ENCODE peak calls at places on chromosomes 4 and X, in ten cellular contexts. Z, V, T, E, L, O, W, K, A and S are unnamed samples. For H3K4me1 and H3K27me3, the result is how much of the 10 kb centered on the place peaks cover.

GRCh38 chr4:120808475-120809141 is 113.9 kb downstream of the PRDM5 start:
- DNase-seq in Z (no peak), V (peak), T (peak), E (no peak), L (no peak), O (no peak), W (no peak), K (no peak), A (no peak), S (no peak)

GRCh38 chr4:80128941-80129340 is 55.9 kb upstream of the ANTXR2 start:
- DNase-seq in Z (no peak), V (no peak), T (no peak), E (no peak), L (no peak), O (no peak), W (no peak), K (no peak), A (no peak), S (no peak)

GRCh38 chr4:156781852-156782251 is 189.7 kb downstream of the PDGFC start:
- DNase-seq in Z (no peak), V (no peak), T (no peak), E (no peak), L (no peak), O (no peak), W (no peak), K (peak), A (no peak), S (no peak)

GRCh38 chrX:118847676-118848075 is 24.1 kb downstream of the ZCCHC12 start:
- DNase-seq in Z (no peak), V (no peak), T (no peak), E (no peak), L (no peak), O (no peak), W (no peak), K (peak), A (peak), S (no peak)

GRCh38 chr4:166527500-166527899 is 654.5 kb downstream of the TLL1 start:
- DNase-seq in Z (no peak), V (no peak), T (no peak), E (no peak), L (no peak), O (no peak), W (no peak), K (peak), A (peak), S (no peak)

GRCh38 chr4:104128850-104129213 is 365.9 kb downstream of the CXXC4 start:
- DNase-seq in Z (no peak), V (no peak), T (no peak), E (no peak), L (no peak), O (peak), W (no peak), K (no peak), A (no peak), S (no peak)

GRCh38 chr4:144504853-144505252 is 141.1 kb upstream of the HHIP start:
- DNase-seq in Z (no peak), V (no peak), T (no peak), E (no peak), L (no peak), O (no peak), W (no peak), K (peak), A (no peak), S (no peak)

GRCh38 chr4:132227349-132228165 is 921.5 kb upstream of the PCDH10 start:
- DNase-seq in Z (no peak), V (no peak), T (peak), E (no peak), L (peak), O (peak), W (no peak), K (peak), A (peak), S (no peak)

GRCh38 chrX:153928846-153929245 is 2.8 kb upstream of the ARHGAP4 start:
- DNase-seq in Z (no peak), V (no peak), T (no peak), E (no peak), L (no peak), O (no peak), W (no peak), K (no peak), A (no peak), S (no peak)

GRCh38 chr4:145521282-145521681 is 39.6 kb downstream of the SMAD1 start:
- DNase-seq in Z (no peak), V (no peak), T (no peak), E (no peak), L (no peak), O (no peak), W (no peak), K (no peak), A (no peak), S (no peak)

GRCh38 chrX:130170752-130171445 is 863 bp upstream of the RAB33A start:
- DNase-seq in Z (no peak), V (peak), T (peak), E (no peak), L (no peak), O (no peak), W (peak), K (no peak), A (peak), S (peak)

GRCh38 chr4:88737304-88738015 is 39.8 kb upstream of the NAP1L5 start:
- DNase-seq in Z (no peak), V (no peak), T (no peak), E (no peak), L (no peak), O (no peak), W (no peak), K (peak), A (peak), S (no peak)

GRCh38 chrX:144768540-144768939 is 478.8 kb upstream of the SPANXN1 start:
- DNase-seq in Z (no peak), V (no peak), T (no peak), E (no peak), L (no peak), O (no peak), W (no peak), K (no peak), A (no peak), S (no peak)

GRCh38 chrX:130378008-130378669 is 7.3 kb downstream of the GPR119 start:
- DNase-seq in Z (no peak), V (no peak), T (no peak), E (no peak), L (no peak), O (no peak), W (no peak), K (no peak), A (no peak), S (no peak)

GRCh38 chr4:2932951-2933565 is 30.1 kb downstream of the NOP14 start:
- DNase-seq in Z (no peak), V (peak), T (no peak), E (no peak), L (no peak), O (no peak), W (peak), K (no peak), A (no peak), S (no peak)

GRCh38 chrX:781216-782211 is 150.9 kb downstream of the SHOX start:
- DNase-seq in Z (no peak), V (no peak), T (no peak), E (no peak), L (no peak), O (no peak), W (no peak), K (no peak), A (peak), S (peak)

GRCh38 chr4:150584198-150584593 is 2.2 kb downstream of the MAB21L2 start:
- DNase-seq in Z (no peak), V (no peak), T (no peak), E (no peak), L (no peak), O (no peak), W (no peak), K (no peak), A (no peak), S (no peak)

GRCh38 chrX:154413142-154413541 is 1.8 kb downstream of the TAFAZZIN start:
- DNase-seq in Z (no peak), V (no peak), T (no peak), E (no peak), L (no peak), O (no peak), W (no peak), K (no peak), A (no peak), S (no peak)

GRCh38 chrX:120213438-120214265 is 37.0 kb upstream of the ZBTB33 start:
- DNase-seq in Z (no peak), V (peak), T (no peak), E (no peak), L (peak), O (peak), W (no peak), K (peak), A (peak), S (peak)

GRCh38 chr4:18128241-18128640 is 106.7 kb upstream of the LCORL start:
- DNase-seq in Z (no peak), V (no peak), T (no peak), E (no peak), L (no peak), O (no peak), W (no peak), K (no peak), A (no peak), S (no peak)

GRCh38 chrX:2801223-2801622 is 27.5 kb upstream of the GYG2 start:
- DNase-seq in Z (no peak), V (no peak), T (no peak), E (peak), L (no peak), O (no peak), W (no peak), K (no peak), A (no peak), S (no peak)

GRCh38 chrX:966396-967070 is 245.9 kb downstream of the CRLF2 start:
- DNase-seq in Z (no peak), V (no peak), T (peak), E (no peak), L (no peak), O (no peak), W (no peak), K (no peak), A (no peak), S (no peak)

GRCh38 chrX:150507251-150507856 is 61.1 kb upstream of the MTM1 start:
- DNase-seq in Z (no peak), V (no peak), T (no peak), E (no peak), L (no peak), O (peak), W (peak), K (no peak), A (peak), S (no peak)

GRCh38 chr4:86556791-86557415 is 37.2 kb upstream of the PTPN13 start:
- DNase-seq in Z (no peak), V (no peak), T (no peak), E (no peak), L (no peak), O (no peak), W (no peak), K (peak), A (no peak), S (no peak)

GRCh38 chrX:102867254-102867653 is 69.8 kb upstream of the RAB40AL start:
- DNase-seq in Z (no peak), V (no peak), T (no peak), E (no peak), L (no peak), O (no peak), W (no peak), K (no peak), A (no peak), S (no peak)
- H3K4me1 ChIP-seq in Z (under half), V (under half), T (under half), E (under half), L (under half), O (under half), W (under half), K (under half), A (under half), S (under half)

GRCh38 chr4:7104366-7105031 is 36.6 kb upstream of the GRPEL1 start:
- DNase-seq in Z (no peak), V (no peak), T (no peak), E (no peak), L (no peak), O (no peak), W (no peak), K (no peak), A (no peak), S (no peak)

GRCh38 chr4:7105261-7105660 is 37.4 kb upstream of the GRPEL1 start:
- DNase-seq in Z (no peak), V (no peak), T (no peak), E (no peak), L (no peak), O (no peak), W (no peak), K (no peak), A (no peak), S (no peak)

GRCh38 chr4:7103599-7104365 is 35.9 kb upstream of the GRPEL1 start:
- DNase-seq in Z (peak), V (no peak), T (no peak), E (peak), L (peak), O (peak), W (peak), K (no peak), A (peak), S (peak)

GRCh38 chr4:7103031-7103598 is 35.3 kb upstream of the GRPEL1 start:
- DNase-seq in Z (peak), V (peak), T (peak), E (peak), L (peak), O (peak), W (peak), K (peak), A (peak), S (peak)

DNA sequence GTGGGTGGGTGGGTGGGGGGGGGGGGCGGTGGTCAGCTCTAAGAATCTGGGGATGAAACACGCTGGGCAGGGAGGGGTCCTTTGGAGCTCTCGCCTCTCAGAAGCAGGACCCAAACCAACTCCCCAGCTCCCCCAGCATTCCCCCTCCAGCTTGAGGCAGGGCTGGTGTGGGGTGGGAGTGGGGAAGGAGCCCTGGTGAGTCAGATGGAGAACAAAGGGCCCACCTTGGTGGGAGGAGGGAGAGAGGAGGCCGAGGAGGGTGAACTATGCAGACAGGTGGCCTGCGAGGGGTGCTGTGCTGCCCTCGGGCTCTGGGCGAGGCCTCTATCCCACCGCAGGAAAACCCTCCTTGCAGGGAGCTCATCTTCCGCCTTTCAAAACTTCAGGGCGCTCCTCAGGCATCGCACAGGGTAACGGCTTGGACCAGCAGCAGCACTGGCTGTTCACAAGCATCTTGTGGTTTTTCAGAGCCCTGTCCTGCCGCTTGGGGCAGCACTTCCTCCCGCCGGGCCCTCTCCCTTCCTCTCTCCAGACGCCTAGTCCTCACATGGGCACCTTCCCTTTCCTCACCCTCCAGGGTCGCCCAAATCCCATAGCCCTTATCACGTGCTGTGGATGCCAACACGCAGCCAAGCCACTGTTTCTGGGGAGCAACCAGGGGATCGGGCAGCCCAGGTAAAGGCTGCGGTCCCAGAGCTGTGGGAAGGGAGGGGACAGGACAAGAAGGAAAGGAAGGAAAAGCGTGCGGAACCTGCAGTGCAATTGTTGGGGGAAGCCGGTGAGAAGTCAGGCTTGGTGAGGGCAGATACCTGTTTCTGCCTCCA is 34.0 kb upstream of the GRPEL1 start:
- DNase-seq in Z (peak), V (peak), T (peak), E (peak), L (peak), O (peak), W (peak), K (peak), A (peak), S (peak)
- H3K27me3 ChIP-seq in Z (under half), V (under half), T (under half), E (under half), L (under half), O (under half), W (under half), K (under half), A (under half), S (under half)

GRCh38 chr4:139767168-139767567 is 101.5 kb downstream of the MGST2 start:
- DNase-seq in Z (no peak), V (no peak), T (no peak), E (no peak), L (no peak), O (no peak), W (no peak), K (peak), A (no peak), S (no peak)
- H3K4me1 ChIP-seq in Z (under half), V (under half), T (half or more), E (under half), L (under half), O (under half), W (under half), K (under half), A (under half), S (under half)

GRCh38 chr4:186593587-186593973 is 38.2 kb upstream of the MTNR1A start:
- DNase-seq in Z (no peak), V (no peak), T (no peak), E (no peak), L (no peak), O (no peak), W (no peak), K (no peak), A (no peak), S (no peak)

GRCh38 chr4:186588503-186588902 is 33.1 kb upstream of the MTNR1A start:
- DNase-seq in Z (no peak), V (no peak), T (no peak), E (no peak), L (no peak), O (no peak), W (no peak), K (no peak), A (no peak), S (no peak)

GRCh38 chr4:186592450-186592849 is 37.1 kb upstream of the MTNR1A start:
- DNase-seq in Z (no peak), V (no peak), T (no peak), E (no peak), L (no peak), O (no peak), W (no peak), K (no peak), A (no peak), S (no peak)

GRCh38 chr4:186592961-186593586 is 37.7 kb upstream of the MTNR1A start:
- DNase-seq in Z (no peak), V (no peak), T (no peak), E (no peak), L (no peak), O (no peak), W (no peak), K (no peak), A (no peak), S (no peak)

GRCh38 chr4:186591651-186592050 is 36.3 kb upstream of the MTNR1A start:
- DNase-seq in Z (no peak), V (no peak), T (no peak), E (no peak), L (no peak), O (no peak), W (no peak), K (no peak), A (no peak), S (no peak)
- H3K27me3 ChIP-seq in Z (under half), V (under half), T (under half), E (under half), L (under half), O (under half), W (under half), K (under half), A (under half), S (under half)

GRCh38 chrX:39313149-39313548 is 511.9 kb downstream of the MID1IP1 start:
- DNase-seq in Z (no peak), V (no peak), T (no peak), E (no peak), L (no peak), O (no peak), W (no peak), K (no peak), A (no peak), S (no peak)
- H3K4me1 ChIP-seq in Z (under half), V (under half), T (under half), E (under half), L (under half), O (under half), W (under half), K (under half), A (under half), S (under half)

DNA sequence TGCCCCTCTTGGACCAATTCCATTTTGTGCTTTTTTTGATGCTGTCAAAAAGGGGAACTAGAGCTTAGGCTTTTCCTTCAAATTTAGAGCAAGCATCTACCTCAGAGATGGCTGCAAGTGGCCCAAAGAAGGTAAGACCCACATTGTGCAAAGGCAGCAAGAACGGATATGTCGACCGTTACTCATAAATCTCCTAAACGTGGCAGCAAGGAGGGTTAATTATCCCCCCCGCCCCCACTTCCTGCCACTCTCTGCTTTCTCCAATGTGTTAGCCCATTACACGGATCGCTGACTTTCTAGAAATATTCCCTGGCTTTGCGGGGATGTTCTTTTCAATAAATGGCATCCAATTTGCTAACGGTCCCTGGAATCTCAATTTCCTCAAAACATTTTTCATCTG is 4.4 kb downstream of the CHRDL1 start:
- DNase-seq in Z (no peak), V (no peak), T (no peak), E (no peak), L (no peak), O (no peak), W (no peak), K (no peak), A (no peak), S (no peak)
- H3K27me3 ChIP-seq in Z (under half), V (under half), T (under half), E (under half), L (under half), O (under half), W (under half), K (under half), A (under half), S (under half)